ENCODE peak calls at places on chromosomes 13 and 19, in six cellular contexts. T is stimulated activated CD4-positive, alpha-beta T cell treated with anti-CD3 and anti-CD28 coated beads, Interleukin-15, amount 100 ng/mL, for 24 hours; Z is T-helper 1 cell; O is retinal pigment epithelial cell; W is activated CD4-positive, alpha-beta T cell treated with anti-CD3 and anti-CD28 coated beads, Interleukin-2, amount 50 U/mL, for 48 hours; A is cerebellum. F is an unnamed sample.

GRCh38 chr19:38033658-38034150 is 126.7 kb downstream of the SIPA1L3 start:
- DNase-seq in Z (no peak), W (no peak), T (no peak), O (no peak), A (no peak), F (no peak)

GRCh38 chr13:21691500-21691899 is 20.6 kb downstream of the FGF9 start:
- DNase-seq in A (no peak), W (no peak), O (no peak), Z (no peak), T (no peak), F (no peak)

GRCh38 chr13:99086149-99086868 is 108.4 kb upstream of the DOCK9 start:
- DNase-seq in O (no peak), T (peak; percentile 76), Z (peak; percentile 78), W (peak; percentile 60), A (peak; percentile 79), F (peak; percentile 53)

GRCh38 chr13:26377038-26377437 is 123.1 kb downstream of the CDK8 start:
- DNase-seq in A (no peak), Z (no peak), W (no peak), T (peak; percentile 9), O (no peak), F (no peak)

GRCh38 chr19:33796164-33797100 is at the start of gene KCTD15:
- DNase-seq in T (peak; percentile 61), W (peak; percentile 51), A (peak; percentile 50), Z (no peak), O (no peak), F (no peak)

GRCh38 chr13:107867701-107868661 is 347.4 kb downstream of the LIG4 start:
- DNase-seq in Z (no peak), W (no peak), O (no peak), A (peak; percentile 68), T (no peak), F (peak; percentile 70)

GRCh38 chr13:28077231-28077630 is 23.1 kb downstream of the FLT3 start:
- DNase-seq in W (no peak), O (no peak), A (no peak), T (no peak), Z (no peak), F (no peak)

GRCh38 chr13:77893066-77893465 is 25.6 kb downstream of the EDNRB start:
- DNase-seq in W (no peak), A (no peak), Z (no peak), O (no peak), T (no peak), F (no peak)

GRCh38 chr13:25827986-25828385 is 223.8 kb downstream of the SHISA2 start:
- DNase-seq in W (no peak), Z (no peak), O (no peak), T (no peak), A (no peak), F (no peak)

GRCh38 chr19:47112166-47112663 is 1.4 kb downstream of the ZC3H4 start:
- DNase-seq in O (no peak), W (peak; percentile 85), Z (peak; percentile 83), T (peak; percentile 91), A (peak; percentile 78), F (peak; percentile 82)

F was measured in dorsolateral prefrontal cortex.